ENCODE peak calls at places on chromosomes 4 and X, in six cellular contexts. One of them, this sample, is unnamed. For H3K36me3, the result is how much of the 10 kb centered on the place peaks cover.

GRCh38 chrX:138691186-138691585 is 20.3 kb downstream of the FGF13 start:
- DNase-seq in stomach: no peak
- DNase-seq in CD8-positive, alpha-beta memory T cell: no peak
- DNase-seq in WERI-Rb-1: no peak
- DNase-seq in suprapubic skin: no peak
- DNase-seq in psoas muscle: no peak
- DNase-seq in this sample: no peak

GRCh38 chr4:89765966-89766365 is 71.0 kb downstream of the SNCA start:
- DNase-seq in stomach: no peak
- DNase-seq in psoas muscle: no peak
- DNase-seq in suprapubic skin: no peak
- DNase-seq in WERI-Rb-1: no peak
- DNase-seq in CD8-positive, alpha-beta memory T cell: no peak
- DNase-seq in this sample: peak

GRCh38 chrX:131763674-131764073 is 219.8 kb downstream of the OR13H1 start:
- DNase-seq in WERI-Rb-1: peak
- DNase-seq in CD8-positive, alpha-beta memory T cell: peak
- DNase-seq in stomach: peak
- DNase-seq in psoas muscle: peak
- DNase-seq in suprapubic skin: no peak
- DNase-seq in this sample: peak

GRCh38 chr4:120749445-120750151 is 172.9 kb downstream of the PRDM5 start:
- DNase-seq in CD8-positive, alpha-beta memory T cell: no peak
- DNase-seq in suprapubic skin: no peak
- DNase-seq in WERI-Rb-1: peak
- DNase-seq in stomach: peak
- DNase-seq in psoas muscle: no peak
- DNase-seq in this sample: no peak

GRCh38 chr4:139014391-139015268 is 951 bp upstream of the NOCT start:
- DNase-seq in psoas muscle: no peak
- DNase-seq in suprapubic skin: no peak
- DNase-seq in WERI-Rb-1: peak
- DNase-seq in CD8-positive, alpha-beta memory T cell: no peak
- DNase-seq in stomach: no peak
- DNase-seq in this sample: peak

GRCh38 chr4:119858176-119858575 is 208.5 kb downstream of the MAD2L1 start:
- DNase-seq in stomach: no peak
- DNase-seq in psoas muscle: no peak
- DNase-seq in suprapubic skin: no peak
- DNase-seq in CD8-positive, alpha-beta memory T cell: no peak
- DNase-seq in WERI-Rb-1: no peak
- DNase-seq in this sample: no peak

GRCh38 chr4:139514382-139515059 is 41.5 kb downstream of the SETD7 start:
- DNase-seq in WERI-Rb-1: no peak
- DNase-seq in stomach: no peak
- DNase-seq in suprapubic skin: no peak
- DNase-seq in CD8-positive, alpha-beta memory T cell: no peak
- DNase-seq in psoas muscle: no peak
- DNase-seq in this sample: no peak

GRCh38 chrX:97266406-97267121 is 382.9 kb downstream of the RPA4 start:
- DNase-seq in CD8-positive, alpha-beta memory T cell: no peak
- DNase-seq in stomach: no peak
- DNase-seq in psoas muscle: no peak
- DNase-seq in WERI-Rb-1: no peak
- DNase-seq in suprapubic skin: no peak
- DNase-seq in this sample: no peak

GRCh38 chr4:173362666-173363065 is 8.1 kb upstream of the SAP30 start:
- DNase-seq in stomach: peak
- DNase-seq in psoas muscle: no peak
- DNase-seq in WERI-Rb-1: no peak
- DNase-seq in CD8-positive, alpha-beta memory T cell: no peak
- DNase-seq in suprapubic skin: no peak
- DNase-seq in this sample: no peak

GRCh38 chr4:112167790-112168189 is 22.5 kb downstream of the FAM241A start:
- DNase-seq in WERI-Rb-1: no peak
- DNase-seq in suprapubic skin: no peak
- DNase-seq in stomach: no peak
- DNase-seq in psoas muscle: no peak
- DNase-seq in CD8-positive, alpha-beta memory T cell: peak
- DNase-seq in this sample: no peak

GRCh38 chr4:518569-519083 is 19.6 kb downstream of the PIGG start:
- DNase-seq in WERI-Rb-1: no peak
- DNase-seq in psoas muscle: no peak
- DNase-seq in suprapubic skin: no peak
- DNase-seq in stomach: no peak
- DNase-seq in CD8-positive, alpha-beta memory T cell: no peak
- DNase-seq in this sample: no peak

GRCh38 chr4:168614316-168615057 is 117.6 kb downstream of the PALLD start:
- DNase-seq in suprapubic skin: no peak
- DNase-seq in psoas muscle: no peak
- DNase-seq in stomach: no peak
- DNase-seq in CD8-positive, alpha-beta memory T cell: no peak
- DNase-seq in WERI-Rb-1: no peak
- DNase-seq in this sample: no peak

GRCh38 chr4:186473933-186474332 is 81.4 kb downstream of the MTNR1A start:
- DNase-seq in WERI-Rb-1: no peak
- DNase-seq in CD8-positive, alpha-beta memory T cell: no peak
- DNase-seq in suprapubic skin: no peak
- DNase-seq in stomach: no peak
- DNase-seq in psoas muscle: no peak
- DNase-seq in this sample: no peak

GRCh38 chr4:148075438-148075837 is 343.6 kb downstream of the ARHGAP10 start:
- DNase-seq in CD8-positive, alpha-beta memory T cell: no peak
- DNase-seq in WERI-Rb-1: no peak
- DNase-seq in stomach: no peak
- DNase-seq in psoas muscle: no peak
- DNase-seq in suprapubic skin: no peak
- DNase-seq in this sample: no peak

GRCh38 chr4:180617203-180617602 is 1626.0 kb upstream of the TENM3 start:
- DNase-seq in suprapubic skin: no peak
- DNase-seq in CD8-positive, alpha-beta memory T cell: no peak
- DNase-seq in stomach: no peak
- DNase-seq in psoas muscle: no peak
- DNase-seq in WERI-Rb-1: no peak
- DNase-seq in this sample: no peak

GRCh38 chr4:123597586-123597985 is 201.0 kb downstream of the SPRY1 start:
- DNase-seq in psoas muscle: no peak
- DNase-seq in suprapubic skin: no peak
- DNase-seq in WERI-Rb-1: no peak
- DNase-seq in stomach: no peak
- DNase-seq in CD8-positive, alpha-beta memory T cell: no peak
- DNase-seq in this sample: peak

GRCh38 chr4:60189286-60189685 is 1010.8 kb upstream of the ADGRL3 start:
- DNase-seq in WERI-Rb-1: no peak
- DNase-seq in stomach: no peak
- DNase-seq in suprapubic skin: no peak
- DNase-seq in psoas muscle: no peak
- DNase-seq in CD8-positive, alpha-beta memory T cell: no peak
- DNase-seq in this sample: no peak

GRCh38 chr4:1837069-1837468 is 18.9 kb downstream of the LETM1 start:
- DNase-seq in psoas muscle: no peak
- DNase-seq in stomach: no peak
- DNase-seq in WERI-Rb-1: no peak
- DNase-seq in CD8-positive, alpha-beta memory T cell: no peak
- DNase-seq in suprapubic skin: no peak
- DNase-seq in this sample: no peak

GRCh38 chr4:1833307-1834046 is 22.5 kb downstream of the LETM1 start:
- DNase-seq in WERI-Rb-1: no peak
- DNase-seq in CD8-positive, alpha-beta memory T cell: no peak
- DNase-seq in suprapubic skin: no peak
- DNase-seq in psoas muscle: no peak
- DNase-seq in stomach: no peak
- DNase-seq in this sample: no peak

GRCh38 chr4:1832690-1833089 is 23.3 kb downstream of the LETM1 start:
- DNase-seq in stomach: no peak
- DNase-seq in suprapubic skin: no peak
- DNase-seq in WERI-Rb-1: no peak
- DNase-seq in psoas muscle: no peak
- DNase-seq in CD8-positive, alpha-beta memory T cell: no peak
- DNase-seq in this sample: no peak

GRCh38 chr4:1836650-1837049 is 19.3 kb downstream of the LETM1 start:
- DNase-seq in CD8-positive, alpha-beta memory T cell: no peak
- DNase-seq in psoas muscle: no peak
- DNase-seq in stomach: no peak
- DNase-seq in suprapubic skin: no peak
- DNase-seq in WERI-Rb-1: no peak
- DNase-seq in this sample: no peak

DNA sequence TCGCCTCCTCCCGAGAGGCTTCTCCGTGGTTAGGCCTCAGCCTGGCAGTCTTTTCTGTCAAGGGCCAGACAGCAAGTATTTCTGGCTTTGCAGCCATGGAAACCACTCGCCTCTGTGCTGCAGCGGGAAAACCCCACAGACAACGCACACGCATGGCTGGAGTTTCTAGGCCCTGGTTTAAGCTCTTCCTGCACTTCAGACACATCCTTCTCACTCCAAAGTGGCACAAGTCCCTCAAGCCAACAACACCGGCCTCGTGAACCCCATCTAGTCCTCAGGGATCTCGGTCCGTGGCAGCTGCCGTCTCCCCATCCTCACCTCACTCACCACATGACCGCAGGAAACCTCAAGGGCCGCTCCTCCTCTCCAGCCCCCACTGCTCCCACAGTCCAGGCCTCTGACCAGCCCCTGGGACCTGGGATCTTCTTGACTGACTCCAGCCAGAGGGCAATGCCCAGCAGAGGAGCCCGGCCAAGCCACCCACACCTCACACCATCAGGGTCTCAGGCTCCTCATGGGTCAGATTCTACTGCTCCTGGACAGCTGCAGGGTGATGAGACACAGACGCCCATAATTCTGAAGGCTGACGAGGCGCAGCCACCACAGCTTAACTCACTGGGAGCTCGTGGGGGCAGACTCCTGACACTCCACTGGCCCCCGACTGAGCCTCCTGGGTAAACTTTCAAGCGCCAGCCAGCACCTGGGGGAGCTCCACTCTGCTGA is 21.7 kb downstream of the LETM1 start:
- DNase-seq in psoas muscle: no peak
- DNase-seq in CD8-positive, alpha-beta memory T cell: no peak
- DNase-seq in stomach: no peak
- DNase-seq in suprapubic skin: no peak
- DNase-seq in WERI-Rb-1: no peak
- DNase-seq in this sample: no peak
- H3K36me3 ChIP-seq in psoas muscle: under half
- H3K36me3 ChIP-seq in CD8-positive, alpha-beta memory T cell: under half
- H3K36me3 ChIP-seq in stomach: half or more
- H3K36me3 ChIP-seq in suprapubic skin: half or more
- H3K36me3 ChIP-seq in WERI-Rb-1: half or more
- H3K36me3 ChIP-seq in this sample: half or more

GRCh38 chrX:115642895-115643530 is 82.0 kb downstream of the PLS3 start:
- DNase-seq in CD8-positive, alpha-beta memory T cell: peak
- DNase-seq in psoas muscle: no peak
- DNase-seq in suprapubic skin: no peak
- DNase-seq in stomach: peak
- DNase-seq in WERI-Rb-1: peak
- DNase-seq in this sample: peak
- H3K36me3 ChIP-seq in CD8-positive, alpha-beta memory T cell: under half
- H3K36me3 ChIP-seq in psoas muscle: under half
- H3K36me3 ChIP-seq in suprapubic skin: under half
- H3K36me3 ChIP-seq in stomach: under half
- H3K36me3 ChIP-seq in WERI-Rb-1: under half
- H3K36me3 ChIP-seq in this sample: under half

GRCh38 chr4:176752191-176752749 is 40.5 kb downstream of the VEGFC start:
- DNase-seq in psoas muscle: no peak
- DNase-seq in CD8-positive, alpha-beta memory T cell: no peak
- DNase-seq in suprapubic skin: no peak
- DNase-seq in WERI-Rb-1: no peak
- DNase-seq in stomach: no peak
- DNase-seq in this sample: no peak

GRCh38 chr4:176755001-176755400 is 37.7 kb downstream of the VEGFC start:
- DNase-seq in stomach: no peak
- DNase-seq in suprapubic skin: no peak
- DNase-seq in psoas muscle: no peak
- DNase-seq in WERI-Rb-1: no peak
- DNase-seq in CD8-positive, alpha-beta memory T cell: no peak
- DNase-seq in this sample: no peak

GRCh38 chr4:176758731-176759130 is 34.0 kb downstream of the VEGFC start:
- DNase-seq in stomach: no peak
- DNase-seq in CD8-positive, alpha-beta memory T cell: no peak
- DNase-seq in WERI-Rb-1: no peak
- DNase-seq in psoas muscle: no peak
- DNase-seq in suprapubic skin: no peak
- DNase-seq in this sample: no peak

GRCh38 chr4:176753049-176753448 is 39.7 kb downstream of the VEGFC start:
- DNase-seq in CD8-positive, alpha-beta memory T cell: no peak
- DNase-seq in suprapubic skin: no peak
- DNase-seq in psoas muscle: no peak
- DNase-seq in WERI-Rb-1: no peak
- DNase-seq in stomach: no peak
- DNase-seq in this sample: peak

GRCh38 chr4:176755624-176756023 is 37.1 kb downstream of the VEGFC start:
- DNase-seq in WERI-Rb-1: no peak
- DNase-seq in suprapubic skin: no peak
- DNase-seq in psoas muscle: no peak
- DNase-seq in stomach: no peak
- DNase-seq in CD8-positive, alpha-beta memory T cell: no peak
- DNase-seq in this sample: no peak
- H3K36me3 ChIP-seq in WERI-Rb-1: under half
- H3K36me3 ChIP-seq in suprapubic skin: under half
- H3K36me3 ChIP-seq in psoas muscle: under half
- H3K36me3 ChIP-seq in stomach: under half
- H3K36me3 ChIP-seq in CD8-positive, alpha-beta memory T cell: under half
- H3K36me3 ChIP-seq in this sample: under half

GRCh38 chr4:88675543-88675942 is 22.1 kb downstream of the NAP1L5 start:
- DNase-seq in psoas muscle: no peak
- DNase-seq in suprapubic skin: no peak
- DNase-seq in WERI-Rb-1: no peak
- DNase-seq in CD8-positive, alpha-beta memory T cell: no peak
- DNase-seq in stomach: no peak
- DNase-seq in this sample: no peak
- H3K36me3 ChIP-seq in psoas muscle: under half
- H3K36me3 ChIP-seq in suprapubic skin: half or more
- H3K36me3 ChIP-seq in WERI-Rb-1: under half
- H3K36me3 ChIP-seq in CD8-positive, alpha-beta memory T cell: under half
- H3K36me3 ChIP-seq in stomach: half or more
- H3K36me3 ChIP-seq in this sample: under half